ENCODE peak calls at places on chromosomes 6 and 20, in five cellular contexts. B is body of pancreas, G is lower lobe of right lung, J is uterus, X is stomach. Y is an unnamed sample. For H3K4me1 and H3K9me3, the result is how much of the 10 kb centered on the place peaks cover.

GRCh38 chr6:119608994-119609393 is 259.4 kb upstream of the MAN1A1 start:
- DNase-seq in B (no peak), G (no peak), J (no peak), X (no peak), Y (no peak)

GRCh38 chr6:33442283-33442682 is 12.1 kb upstream of the ZBTB9 start:
- DNase-seq in B (no peak), G (no peak), J (no peak), X (no peak), Y (no peak)

GRCh38 chr20:37202267-37202943 is 23.1 kb upstream of the MROH8 start:
- DNase-seq in B (peak), G (no peak), J (peak), X (no peak), Y (no peak)

GRCh38 chr6:130849501-130850039 is 22.4 kb downstream of the SMLR1 start:
- DNase-seq in B (no peak), G (no peak), J (no peak), X (no peak), Y (no peak)

GRCh38 chr20:16708590-16708989 is 21.2 kb upstream of the SNRPB2 start:
- DNase-seq in B (no peak), G (no peak), J (no peak), X (no peak), Y (no peak)

GRCh38 chr6:111114484-111114883 is 27.2 kb downstream of the SLC16A10 start:
- DNase-seq in B (no peak), G (no peak), J (no peak), X (no peak), Y (no peak)

GRCh38 chr6:15062311-15063252 is 183.3 kb upstream of the JARID2 start:
- DNase-seq in B (no peak), G (no peak), J (no peak), X (no peak), Y (no peak)

GRCh38 chr6:132126150-132126549 is 175.0 kb upstream of the CCN2 start:
- DNase-seq in B (no peak), G (no peak), J (no peak), X (no peak), Y (no peak)

GRCh38 chr6:14321992-14322772 is 204.6 kb downstream of the CD83 start:
- DNase-seq in B (no peak), G (no peak), J (no peak), X (no peak), Y (no peak)

GRCh38 chr6:68059261-68059660 is 575.8 kb upstream of the ADGRB3 start:
- DNase-seq in B (no peak), G (no peak), J (no peak), X (no peak), Y (no peak)

GRCh38 chr20:48260370-48260769 is 475.1 kb upstream of the SULF2 start:
- DNase-seq in B (no peak), G (no peak), J (peak), X (no peak), Y (no peak)

GRCh38 chr6:154230910-154231595 is 125.5 kb downstream of the IPCEF1 start:
- DNase-seq in B (no peak), G (no peak), J (no peak), X (no peak), Y (no peak)

GRCh38 chr20:50339196-50339901 is 148.7 kb downstream of the CEBPB start:
- DNase-seq in B (no peak), G (no peak), J (peak), X (no peak), Y (no peak)

GRCh38 chr6:13250703-13251102 is 77.6 kb downstream of the TBC1D7 start:
- DNase-seq in B (no peak), G (no peak), J (no peak), X (no peak), Y (no peak)

GRCh38 chr20:19697415-19697814 is 60.6 kb upstream of the RIN2 start:
- DNase-seq in B (no peak), G (no peak), J (no peak), X (no peak), Y (no peak)

GRCh38 chr20:19696620-19697019 is 61.4 kb upstream of the RIN2 start:
- DNase-seq in B (no peak), G (no peak), J (no peak), X (no peak), Y (no peak)

GRCh38 chr20:19695081-19695480 is 63.0 kb upstream of the RIN2 start:
- DNase-seq in B (no peak), G (no peak), J (no peak), X (no peak), Y (no peak)

GRCh38 chr20:19701449-19701848 is 56.6 kb upstream of the RIN2 start:
- DNase-seq in B (peak), G (no peak), J (no peak), X (no peak), Y (no peak)

DNA sequence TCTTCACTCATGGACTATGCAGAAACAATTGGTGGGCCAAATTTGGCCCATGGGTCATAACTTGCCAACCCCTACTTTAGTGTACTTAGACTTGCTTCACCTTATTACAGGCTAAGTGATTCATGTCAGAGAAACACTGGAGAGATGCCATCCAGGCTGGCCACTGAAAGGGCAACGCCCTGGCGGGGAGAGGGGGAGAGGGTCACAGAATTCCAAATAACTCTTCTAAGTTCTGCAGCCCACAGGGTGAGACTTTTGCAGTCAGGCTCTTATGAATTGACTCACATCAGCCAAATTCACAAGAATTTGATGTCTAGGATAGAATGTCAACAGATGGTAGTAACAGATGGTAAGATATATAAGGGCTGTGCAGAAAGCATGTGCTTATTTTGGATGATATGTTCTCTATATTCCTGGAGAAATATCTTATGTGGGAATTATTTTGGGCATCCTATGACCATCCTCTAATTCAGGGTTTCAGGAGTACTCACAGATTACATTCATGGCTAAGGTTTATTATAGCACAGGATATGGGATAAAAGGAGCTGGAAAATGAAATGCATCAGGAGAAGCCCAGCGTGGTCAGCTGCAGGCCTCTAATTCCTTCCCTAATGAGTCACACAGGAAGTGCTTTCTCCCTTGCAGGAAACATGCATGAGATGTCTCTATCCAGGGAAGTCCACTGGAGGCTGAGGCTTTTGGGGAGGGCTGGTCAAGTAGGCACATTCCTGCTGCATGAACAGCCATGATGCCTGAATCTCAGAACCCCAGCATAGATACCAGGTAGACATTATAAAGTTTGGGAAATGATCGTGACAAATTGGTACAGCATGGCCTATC is 58.7 kb upstream of the RIN2 start:
- DNase-seq in B (no peak), G (no peak), J (no peak), X (no peak), Y (no peak)
- H3K4me1 ChIP-seq in B (under half), G (under half), J (under half), X (under half), Y (under half)

GRCh38 chr6:20115269-20116005 is 96.8 kb downstream of the MBOAT1 start:
- DNase-seq in B (no peak), G (no peak), J (no peak), X (no peak), Y (no peak)

GRCh38 chr6:20116792-20117191 is 95.5 kb downstream of the MBOAT1 start:
- DNase-seq in B (no peak), G (no peak), J (no peak), X (no peak), Y (no peak)

GRCh38 chr6:20119446-20119845 is 92.8 kb downstream of the MBOAT1 start:
- DNase-seq in B (no peak), G (no peak), J (no peak), X (no peak), Y (no peak)

GRCh38 chr6:20118877-20119276 is 93.4 kb downstream of the MBOAT1 start:
- DNase-seq in B (no peak), G (no peak), J (no peak), X (no peak), Y (no peak)

GRCh38 chr6:20117474-20117873 is 94.8 kb downstream of the MBOAT1 start:
- DNase-seq in B (no peak), G (no peak), J (no peak), X (no peak), Y (no peak)
- H3K4me3 ChIP-seq in B (no peak), G (no peak), J (no peak), X (no peak), Y (no peak)

DNA sequence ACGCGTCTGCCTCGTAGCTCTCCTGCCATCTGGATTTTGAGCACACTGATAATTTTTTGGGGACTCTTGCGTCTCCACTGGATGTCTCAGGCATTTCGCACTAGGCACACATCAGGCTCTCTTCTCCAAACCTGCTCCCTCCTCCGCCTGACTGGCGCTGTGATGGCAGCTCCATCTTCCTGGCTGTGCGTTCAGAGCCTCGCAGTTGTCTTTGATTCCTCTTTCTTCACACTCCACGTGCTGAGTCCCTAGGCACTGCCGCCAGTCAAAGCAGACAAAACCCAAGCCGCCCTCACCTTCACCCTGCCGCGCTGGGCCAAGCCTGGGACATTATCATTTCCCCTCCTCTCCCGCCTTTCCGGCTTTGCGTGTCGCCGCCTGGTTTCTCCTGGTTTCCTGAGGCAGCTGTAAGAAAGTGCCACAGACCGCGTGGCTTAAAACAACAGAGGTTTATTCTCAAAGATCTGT is 778 bp downstream of the PSMG4 start:
- DNase-seq in B (peak), G (no peak), J (no peak), X (peak), Y (peak)
- H3K9me3 ChIP-seq in B (under half), G (under half), J (under half), X (under half), Y (under half)

GRCh38 chr6:73514746-73515110 is 6.1 kb downstream of the EEF1A1 start:
- DNase-seq in B (no peak), G (no peak), J (no peak), X (no peak), Y (no peak)
- H3K4me1 ChIP-seq in B (under half), G (under half), J (under half), X (under half), Y (under half)